ENCODE peak calls at places on chromosomes 6 and 20, in seven cellular contexts. One of them, this sample, is unnamed.

GRCh38 chr6:31977816-31978431 is 3.9 kb upstream of the C4A start:
- DNase-seq in IMR-90: no peak
- DNase-seq in psoas muscle: no peak
- DNase-seq in fibroblast of villous mesenchyme: no peak
- DNase-seq in fibroblast of lung: no peak
- DNase-seq in cardiac fibroblast: no peak
- DNase-seq in astrocyte of the spinal cord: no peak
- DNase-seq in this sample: no peak

GRCh38 chr6:12967686-12968085 is 251.1 kb downstream of the PHACTR1 start:
- DNase-seq in psoas muscle: no peak
- DNase-seq in cardiac fibroblast: peak; percentile 55
- DNase-seq in astrocyte of the spinal cord: no peak
- DNase-seq in fibroblast of lung: peak; percentile 16
- DNase-seq in fibroblast of villous mesenchyme: no peak
- DNase-seq in IMR-90: no peak
- DNase-seq in this sample: no peak

GRCh38 chr6:50147371-50147770 is 97.6 kb upstream of the DEFB112 start:
- DNase-seq in cardiac fibroblast: no peak
- DNase-seq in IMR-90: peak; percentile 37
- DNase-seq in fibroblast of villous mesenchyme: no peak
- DNase-seq in astrocyte of the spinal cord: no peak
- DNase-seq in fibroblast of lung: no peak
- DNase-seq in psoas muscle: no peak
- DNase-seq in this sample: no peak

GRCh38 chr6:69138893-69139494 is 503.9 kb downstream of the ADGRB3 start:
- DNase-seq in cardiac fibroblast: no peak
- DNase-seq in IMR-90: no peak
- DNase-seq in astrocyte of the spinal cord: peak; percentile 9
- DNase-seq in fibroblast of villous mesenchyme: no peak
- DNase-seq in fibroblast of lung: peak; percentile 36
- DNase-seq in psoas muscle: no peak
- DNase-seq in this sample: no peak

GRCh38 chr20:44702776-44703175 is 12.4 kb upstream of the CCN5 start:
- DNase-seq in psoas muscle: peak; percentile 94
- DNase-seq in IMR-90: peak; percentile 91
- DNase-seq in fibroblast of lung: peak; percentile 94
- DNase-seq in cardiac fibroblast: peak; percentile 98
- DNase-seq in fibroblast of villous mesenchyme: peak; percentile 98
- DNase-seq in astrocyte of the spinal cord: peak; percentile 95
- DNase-seq in this sample: no peak

GRCh38 chr20:41308290-41308691 is 9.2 kb downstream of the ZHX3 start:
- DNase-seq in psoas muscle: no peak
- DNase-seq in IMR-90: peak; percentile 86
- DNase-seq in fibroblast of lung: peak; percentile 89
- DNase-seq in cardiac fibroblast: peak; percentile 90
- DNase-seq in fibroblast of villous mesenchyme: peak; percentile 85
- DNase-seq in astrocyte of the spinal cord: peak; percentile 85
- DNase-seq in this sample: no peak

GRCh38 chr6:56946368-56946767 is 8.5 kb upstream of the BEND6 start:
- DNase-seq in cardiac fibroblast: no peak
- DNase-seq in fibroblast of lung: peak; percentile 67
- DNase-seq in fibroblast of villous mesenchyme: peak; percentile 37
- DNase-seq in IMR-90: peak; percentile 71
- DNase-seq in psoas muscle: no peak
- DNase-seq in astrocyte of the spinal cord: no peak
- DNase-seq in this sample: no peak

GRCh38 chr6:160386869-160387518 is 38.8 kb downstream of the SLC22A3 start:
- DNase-seq in psoas muscle: peak; percentile 77
- DNase-seq in IMR-90: no peak
- DNase-seq in fibroblast of villous mesenchyme: peak; percentile 10
- DNase-seq in astrocyte of the spinal cord: peak; percentile 9
- DNase-seq in fibroblast of lung: peak; percentile 9
- DNase-seq in cardiac fibroblast: peak; percentile 88
- DNase-seq in this sample: no peak

GRCh38 chr6:19153270-19153980 is 683.7 kb upstream of the ID4 start:
- DNase-seq in fibroblast of lung: peak; percentile 75
- DNase-seq in astrocyte of the spinal cord: peak; percentile 3
- DNase-seq in fibroblast of villous mesenchyme: peak; percentile 40
- DNase-seq in IMR-90: no peak
- DNase-seq in psoas muscle: no peak
- DNase-seq in cardiac fibroblast: peak; percentile 72
- DNase-seq in this sample: no peak

GRCh38 chr6:161413361-161413771 is 139.5 kb upstream of the AGPAT4 start:
- DNase-seq in cardiac fibroblast: no peak
- DNase-seq in IMR-90: no peak
- DNase-seq in fibroblast of lung: no peak
- DNase-seq in fibroblast of villous mesenchyme: no peak
- DNase-seq in psoas muscle: peak; percentile 79
- DNase-seq in astrocyte of the spinal cord: no peak
- DNase-seq in this sample: no peak

GRCh38 chr6:53124131-53124800 is 24.4 kb downstream of the GCM1 start:
- DNase-seq in fibroblast of villous mesenchyme: no peak
- DNase-seq in IMR-90: no peak
- DNase-seq in psoas muscle: no peak
- DNase-seq in astrocyte of the spinal cord: no peak
- DNase-seq in cardiac fibroblast: no peak
- DNase-seq in fibroblast of lung: no peak
- DNase-seq in this sample: no peak

GRCh38 chr6:154488802-154489437 is 21.6 kb downstream of the CNKSR3 start:
- DNase-seq in fibroblast of lung: peak; percentile 87
- DNase-seq in psoas muscle: no peak
- DNase-seq in fibroblast of villous mesenchyme: peak; percentile 44
- DNase-seq in astrocyte of the spinal cord: peak; percentile 85
- DNase-seq in IMR-90: peak; percentile 74
- DNase-seq in cardiac fibroblast: peak; percentile 56
- DNase-seq in this sample: no peak

GRCh38 chr20:20410678-20411077 is 42.8 kb downstream of the INSM1 start:
- DNase-seq in cardiac fibroblast: peak; percentile 49
- DNase-seq in fibroblast of lung: peak; percentile 20
- DNase-seq in astrocyte of the spinal cord: no peak
- DNase-seq in IMR-90: no peak
- DNase-seq in fibroblast of villous mesenchyme: peak; percentile 3
- DNase-seq in psoas muscle: no peak
- DNase-seq in this sample: no peak

GRCh38 chr6:17917837-17918763 is 69.3 kb downstream of the KIF13A start:
- DNase-seq in fibroblast of villous mesenchyme: no peak
- DNase-seq in IMR-90: no peak
- DNase-seq in cardiac fibroblast: no peak
- DNase-seq in fibroblast of lung: no peak
- DNase-seq in astrocyte of the spinal cord: no peak
- DNase-seq in psoas muscle: no peak
- DNase-seq in this sample: no peak

DNA sequence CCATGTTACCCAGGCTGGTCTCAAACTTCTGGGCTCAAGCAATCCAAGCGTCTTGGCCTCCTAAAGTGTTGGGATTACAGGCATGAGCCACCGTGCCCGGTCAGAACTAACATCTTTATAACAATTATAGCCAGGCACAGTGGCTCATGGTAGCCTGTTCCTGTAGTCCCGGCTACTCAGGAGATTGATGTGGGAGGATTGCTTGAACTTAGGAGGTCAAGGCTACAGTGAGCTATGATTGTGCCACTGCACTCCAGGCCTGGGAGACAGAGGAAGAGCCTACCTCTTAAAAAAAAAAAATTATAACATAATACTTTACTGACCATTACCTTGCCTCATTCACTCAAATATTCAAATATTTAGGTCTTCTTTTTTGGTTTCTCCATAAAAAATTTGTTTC is 16.8 kb upstream of the MYMX start:
- DNase-seq in cardiac fibroblast: no peak
- DNase-seq in fibroblast of villous mesenchyme: no peak
- DNase-seq in astrocyte of the spinal cord: no peak
- DNase-seq in fibroblast of lung: no peak
- DNase-seq in psoas muscle: no peak
- DNase-seq in IMR-90: no peak
- DNase-seq in this sample: no peak
- TF ChIP-seq CTCF in cardiac fibroblast: no peak
- TF ChIP-seq CTCF in fibroblast of villous mesenchyme: no peak
- TF ChIP-seq CTCF in astrocyte of the spinal cord: no peak
- TF ChIP-seq CTCF in fibroblast of lung: no peak
- TF ChIP-seq CTCF in psoas muscle: no peak
- TF ChIP-seq CTCF in IMR-90: no peak
- TF ChIP-seq CTCF in this sample: no peak

DNA sequence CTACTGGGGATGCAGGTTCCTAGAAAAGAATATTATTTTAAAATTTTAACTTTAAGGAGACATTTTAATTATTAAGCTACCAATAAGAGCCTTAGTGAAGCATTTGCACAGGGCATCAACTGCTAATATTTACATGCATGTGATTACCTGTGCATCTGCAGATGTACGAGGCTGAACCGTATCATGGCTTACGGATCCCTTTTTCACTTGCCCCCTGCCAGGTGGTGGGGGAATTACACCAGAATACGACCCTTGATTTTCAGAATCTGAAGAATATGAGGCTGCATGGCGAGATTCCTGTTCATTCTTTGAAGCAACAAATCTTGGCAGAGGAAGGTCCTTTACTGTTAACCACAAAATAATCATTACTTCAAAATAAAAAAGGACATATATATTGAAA is 42.7 kb downstream of the REPS1 start:
- DNase-seq in IMR-90: no peak
- DNase-seq in cardiac fibroblast: no peak
- DNase-seq in psoas muscle: no peak
- DNase-seq in fibroblast of villous mesenchyme: no peak
- DNase-seq in astrocyte of the spinal cord: no peak
- DNase-seq in fibroblast of lung: no peak
- DNase-seq in this sample: peak; percentile 19
- TF ChIP-seq CTCF in IMR-90: no peak
- TF ChIP-seq CTCF in cardiac fibroblast: peak; percentile 25
- TF ChIP-seq CTCF in psoas muscle: no peak
- TF ChIP-seq CTCF in fibroblast of villous mesenchyme: peak; percentile 21
- TF ChIP-seq CTCF in astrocyte of the spinal cord: no peak
- TF ChIP-seq CTCF in fibroblast of lung: peak; percentile 20
- TF ChIP-seq CTCF in this sample: peak; percentile 30

GRCh38 chr6:108524528-108525218 is 36.0 kb upstream of the FOXO3 start:
- DNase-seq in fibroblast of lung: peak; percentile 21
- DNase-seq in fibroblast of villous mesenchyme: no peak
- DNase-seq in cardiac fibroblast: peak; percentile 24
- DNase-seq in psoas muscle: no peak
- DNase-seq in astrocyte of the spinal cord: peak; percentile 2
- DNase-seq in IMR-90: peak; percentile 24
- DNase-seq in this sample: no peak

GRCh38 chr6:108528878-108529277 is 31.8 kb upstream of the FOXO3 start:
- DNase-seq in fibroblast of villous mesenchyme: no peak
- DNase-seq in psoas muscle: no peak
- DNase-seq in astrocyte of the spinal cord: no peak
- DNase-seq in cardiac fibroblast: no peak
- DNase-seq in fibroblast of lung: no peak
- DNase-seq in IMR-90: no peak
- DNase-seq in this sample: no peak

GRCh38 chr6:108523697-108524096 is 37.0 kb upstream of the FOXO3 start:
- DNase-seq in cardiac fibroblast: no peak
- DNase-seq in IMR-90: no peak
- DNase-seq in fibroblast of villous mesenchyme: no peak
- DNase-seq in astrocyte of the spinal cord: no peak
- DNase-seq in fibroblast of lung: no peak
- DNase-seq in psoas muscle: no peak
- DNase-seq in this sample: no peak

GRCh38 chr6:108531332-108531731 is 29.4 kb upstream of the FOXO3 start:
- DNase-seq in cardiac fibroblast: no peak
- DNase-seq in IMR-90: no peak
- DNase-seq in fibroblast of lung: no peak
- DNase-seq in fibroblast of villous mesenchyme: no peak
- DNase-seq in astrocyte of the spinal cord: no peak
- DNase-seq in psoas muscle: no peak
- DNase-seq in this sample: no peak

DNA sequence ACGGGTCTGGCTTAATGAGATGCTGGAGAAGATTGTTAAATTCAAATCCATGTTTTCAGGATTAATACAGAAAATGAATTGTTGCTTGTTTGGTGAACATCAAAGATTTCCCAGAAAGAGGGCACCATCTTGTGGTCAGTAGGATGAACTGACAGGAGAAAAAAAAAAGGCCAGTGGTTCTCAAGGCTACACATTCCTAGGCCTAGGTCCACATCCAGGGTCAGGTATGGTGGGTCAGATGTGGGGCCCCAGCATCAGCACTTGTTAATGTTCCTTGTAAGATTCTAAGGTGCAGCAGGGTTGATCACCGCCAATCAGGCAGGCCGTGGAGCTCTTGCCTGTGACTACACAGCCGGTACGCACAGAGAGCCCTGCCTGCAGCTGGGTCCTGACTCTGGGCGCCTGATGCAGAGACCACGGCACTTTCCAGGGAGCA is 34.0 kb upstream of the FOXO3 start:
- DNase-seq in fibroblast of villous mesenchyme: peak; percentile 56
- DNase-seq in astrocyte of the spinal cord: peak; percentile 46
- DNase-seq in fibroblast of lung: peak; percentile 35
- DNase-seq in psoas muscle: no peak
- DNase-seq in IMR-90: peak; percentile 62
- DNase-seq in cardiac fibroblast: peak; percentile 70
- DNase-seq in this sample: no peak
- TF ChIP-seq CTCF in fibroblast of villous mesenchyme: peak; percentile 87
- TF ChIP-seq CTCF in astrocyte of the spinal cord: peak; percentile 77
- TF ChIP-seq CTCF in fibroblast of lung: peak; percentile 84
- TF ChIP-seq CTCF in psoas muscle: peak; percentile 79
- TF ChIP-seq CTCF in IMR-90: peak; percentile 88
- TF ChIP-seq CTCF in cardiac fibroblast: peak; percentile 74
- TF ChIP-seq CTCF in this sample: peak; percentile 83

DNA sequence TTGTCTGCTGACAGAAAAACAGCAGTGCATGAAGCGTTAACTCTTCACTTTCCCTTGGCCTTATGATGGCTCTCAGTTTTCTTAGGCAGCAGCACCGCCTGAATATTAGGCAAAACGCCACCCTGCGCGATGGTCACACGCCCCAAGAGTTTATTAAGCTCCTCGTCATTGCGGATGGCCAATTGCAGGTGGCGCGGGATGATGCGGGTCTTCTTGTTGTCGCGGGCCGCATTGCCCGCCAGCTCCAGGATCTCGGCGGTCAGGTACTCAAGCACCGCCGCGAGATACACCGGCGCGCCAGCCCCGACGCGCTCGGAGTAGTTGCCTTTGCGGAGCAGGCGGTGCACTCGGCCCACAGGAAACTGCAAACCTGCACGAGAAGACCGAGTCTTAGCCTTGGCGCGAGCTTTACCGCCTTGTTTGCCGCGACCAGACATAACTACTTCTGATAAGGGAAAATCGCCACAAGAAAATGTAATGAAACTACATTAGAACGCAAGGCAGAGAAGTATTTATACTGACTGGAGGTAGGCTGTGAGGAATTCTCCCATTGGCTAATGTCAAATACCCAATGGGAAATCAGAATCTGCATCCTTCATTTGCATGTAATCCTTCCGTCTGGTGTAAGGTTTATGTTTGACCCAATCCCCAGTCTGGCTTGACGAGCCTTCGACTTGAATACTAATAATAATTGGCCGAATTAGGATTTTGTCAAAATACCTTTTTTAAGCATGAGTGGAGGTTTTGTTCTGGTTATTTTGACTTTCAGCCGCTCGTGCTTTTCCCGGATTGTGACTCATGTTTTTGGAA is 53.9 kb upstream of the HFE start:
- DNase-seq in cardiac fibroblast: peak; percentile 99
- DNase-seq in psoas muscle: peak; percentile 70
- DNase-seq in fibroblast of villous mesenchyme: peak; percentile 99
- DNase-seq in astrocyte of the spinal cord: peak; percentile 98
- DNase-seq in fibroblast of lung: peak; percentile 99
- DNase-seq in IMR-90: peak; percentile 99
- DNase-seq in this sample: peak; percentile 81
- TF ChIP-seq CTCF in cardiac fibroblast: no peak
- TF ChIP-seq CTCF in psoas muscle: no peak
- TF ChIP-seq CTCF in fibroblast of villous mesenchyme: no peak
- TF ChIP-seq CTCF in astrocyte of the spinal cord: no peak
- TF ChIP-seq CTCF in fibroblast of lung: no peak
- TF ChIP-seq CTCF in IMR-90: no peak
- TF ChIP-seq CTCF in this sample: no peak